ENCODE peak calls at places on chromosomes 4 and X, in four cellular contexts. S, W, Y and F are unnamed samples.
A peak's percentile ranks its signal among the peaks of the same experiment; 100 is the strongest.

GRCh38 chr4:151948351-151949016 is 187.7 kb upstream of the GATB start:
- DNase-seq in S (no peak), W (no peak), Y (no peak), F (no peak)

GRCh38 chr4:140122891-140123290 is 31.1 kb downstream of the MAML3 start:
- DNase-seq in S (no peak), W (no peak), Y (no peak), F (no peak)

GRCh38 chr4:41750158-41750623 is 1.7 kb upstream of the PHOX2B start:
- DNase-seq in S (no peak), W (no peak), Y (no peak), F (peak; percentile 55)

GRCh38 chr4:40785727-40786126 is 36.0 kb downstream of the NSUN7 start:
- DNase-seq in S (no peak), W (no peak), Y (no peak), F (no peak)

GRCh38 chrX:71976753-71977152 is 66.1 kb downstream of the NHSL2 start:
- DNase-seq in S (no peak), W (no peak), Y (no peak), F (no peak)

GRCh38 chr4:80103615-80104014 is 30.6 kb upstream of the ANTXR2 start:
- DNase-seq in S (no peak), W (no peak), Y (no peak), F (no peak)

GRCh38 chr4:77466430-77466829 is 139.2 kb upstream of the CXCL13 start:
- DNase-seq in S (no peak), W (no peak), Y (no peak), F (no peak)

GRCh38 chr4:38072578-38072977 is 112.4 kb downstream of the PTTG2 start:
- DNase-seq in S (no peak), W (no peak), Y (no peak), F (no peak)

GRCh38 chr4:130233377-130234047 is 1137.6 kb downstream of the C4orf33 start:
- DNase-seq in S (no peak), W (no peak), Y (no peak), F (no peak)

GRCh38 chr4:6339818-6340445 is 70.3 kb downstream of the WFS1 start:
- DNase-seq in S (no peak), W (no peak), Y (no peak), F (no peak)
- H3K4me1 ChIP-seq in S (no peaks in the 10 kb centered on the region), W (no peaks in the 10 kb centered on the region), Y (no peaks in the 10 kb centered on the region), F (no peaks in the 10 kb centered on the region)

DNA sequence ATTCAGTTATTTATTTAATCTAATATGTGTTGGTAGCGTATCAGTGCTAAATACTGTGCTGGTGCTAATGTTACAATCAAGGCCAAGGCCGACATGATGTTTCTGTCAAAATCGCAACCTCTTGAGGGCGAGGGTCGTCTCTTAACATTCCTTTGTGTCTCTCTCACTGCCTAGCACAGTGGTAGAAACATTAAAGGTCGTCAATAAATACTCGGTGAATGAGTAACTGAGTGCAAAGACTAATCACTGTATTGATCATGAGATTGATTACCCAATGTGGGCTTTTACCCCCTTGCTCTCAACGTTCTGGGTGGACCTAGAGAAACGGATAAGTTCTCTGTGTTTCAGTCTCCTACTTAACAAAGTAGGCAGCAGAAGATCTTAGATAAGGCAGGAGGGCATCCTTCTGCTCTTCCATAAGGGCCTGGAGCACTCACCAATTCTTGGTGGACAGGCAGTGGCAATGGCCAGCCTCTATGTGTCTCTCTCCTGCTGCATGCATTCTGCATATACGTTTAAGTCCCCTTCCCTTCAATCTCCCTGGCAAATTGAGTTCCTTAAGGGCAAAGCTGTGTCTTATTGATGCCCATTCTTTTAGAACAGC is 30.1 kb downstream of the TMEM255A start:
- DNase-seq in S (no peak), W (no peak), Y (no peak), F (no peak)
- H3K9me3 ChIP-seq in S (no peaks in the 10 kb centered on the region), W (no peaks in the 10 kb centered on the region), Y (no peaks in the 10 kb centered on the region), F (no peaks in the 10 kb centered on the region)

GRCh38 chr4:22500831-22501714 is 14.8 kb downstream of the ADGRA3 start:
- DNase-seq in S (no peak), W (no peak), Y (no peak), F (no peak)
- H3K27ac ChIP-seq in S (no peak overlapping the region), W (no peak overlapping the region), Y (no peak overlapping the region), F (no peak overlapping the region)

DNA sequence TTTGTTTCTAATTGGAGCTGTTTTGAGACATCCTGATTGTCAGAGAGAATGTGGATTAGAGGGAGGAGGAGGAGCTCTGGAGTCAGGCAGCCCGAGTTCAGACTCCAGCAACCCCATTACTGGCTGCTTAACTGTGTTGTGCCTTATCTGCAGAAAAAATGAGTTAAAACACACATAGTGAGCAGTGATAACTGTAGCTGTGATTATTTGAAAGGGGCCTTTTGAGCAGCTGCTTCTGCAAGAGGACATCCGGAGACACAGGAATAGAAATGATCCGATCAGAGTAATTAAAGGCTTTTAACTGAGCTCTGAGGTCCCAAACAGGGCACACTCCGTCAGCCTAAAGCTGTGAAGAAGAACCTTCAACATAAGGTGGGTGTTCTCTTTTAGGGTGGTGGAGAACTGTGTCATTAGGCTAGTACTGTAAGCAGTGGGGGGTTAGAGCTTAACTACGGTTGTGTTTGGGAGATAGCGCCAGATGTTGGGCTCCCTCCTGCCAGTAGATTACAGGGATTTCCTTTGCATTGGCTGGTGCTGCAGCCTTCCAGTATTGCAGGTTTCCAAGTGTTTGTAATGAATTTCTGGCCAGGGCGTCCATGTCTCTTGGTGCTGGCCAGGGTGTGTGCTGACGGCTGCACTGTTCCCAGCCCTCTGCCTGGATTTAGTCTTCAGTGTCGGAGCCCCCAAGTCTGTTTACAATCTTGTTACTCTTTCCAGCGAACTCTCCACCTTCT is 24.3 kb downstream of the ADD1 start:
- DNase-seq in S (peak; percentile 34), W (peak; percentile 58), Y (peak; percentile 57), F (peak; percentile 77)
- H3K4me1 ChIP-seq in S (peaks cover 11% of the 10 kb centered on the region), W (peaks cover 32% of the 10 kb centered on the region), Y (peaks cover 64% of the 10 kb centered on the region), F (peaks cover 36% of the 10 kb centered on the region)

DNA sequence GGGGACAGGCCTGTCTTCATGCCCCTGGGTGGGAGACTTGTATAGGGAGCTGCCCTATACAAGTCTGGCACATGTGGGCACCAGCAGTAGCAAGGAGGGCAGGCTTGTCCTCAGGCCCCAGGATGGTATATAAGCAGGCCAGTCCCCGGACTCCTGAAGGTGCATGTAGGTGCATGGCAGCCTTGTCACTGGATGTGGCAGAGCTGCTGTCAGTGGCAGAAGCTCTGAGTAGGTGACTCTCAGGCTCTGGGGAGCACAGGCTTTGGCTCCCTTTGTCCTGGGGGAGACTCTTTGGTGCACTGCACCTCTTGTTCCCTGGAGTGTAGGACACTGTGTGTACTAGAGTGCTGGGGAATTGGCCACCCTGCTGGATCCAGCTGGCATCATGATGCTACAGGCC is 376.7 kb upstream of the DIPK2B start:
- DNase-seq in S (no peak), W (no peak), Y (no peak), F (no peak)
- H3K9me3 ChIP-seq in S (no peaks in the 10 kb centered on the region), W (peaks cover 10% of the 10 kb centered on the region), Y (no peaks in the 10 kb centered on the region), F (no peaks in the 10 kb centered on the region)